ENCODE peak calls at places on chromosome 1, in nine cellular contexts. D is effector CD4-positive, alpha-beta T cell; W is adrenal gland; Z is GM13977; O is GDM1; B is T1000; V is NCI-H2171; H is erythroblast; M is stimulated activated CD4-positive, alpha-beta T cell treated with anti-CD3 and anti-CD28 coated beads, TNF-alpha, amount 100 ng/mL, for 4 hours. S is an unnamed sample.

GRCh38 chr1:60547821-60548220 is 474.3 kb upstream of the C1orf87 start:
- DNase-seq in W (no peak), M (no peak), O (no peak), Z (no peak), B (no peak), V (no peak), D (no peak), H (no peak), S (no peak)

GRCh38 chr1:23978825-23979224 is 1.3 kb downstream of the SRSF10 start:
- DNase-seq in M (no peak), H (peak; percentile 53), B (no peak), W (no peak), D (no peak), V (no peak), Z (peak; percentile 4), O (no peak), S (no peak)

GRCh38 chr1:181128592-181129497 is 40.3 kb downstream of the IER5 start:
- DNase-seq in B (no peak), Z (peak; percentile 56), M (no peak), V (peak; percentile 73), O (peak; percentile 62), D (no peak), H (no peak), W (no peak), S (peak; percentile 97)

GRCh38 chr1:79797487-79797886 is 791.0 kb upstream of the ADGRL4 start:
- DNase-seq in W (no peak), M (no peak), Z (no peak), D (no peak), H (no peak), B (no peak), V (no peak), O (no peak), S (no peak)

GRCh38 chr1:32736812-32737791 is 34.5 kb upstream of the SYNC start:
- DNase-seq in Z (no peak), W (peak; percentile 52), M (no peak), O (no peak), B (no peak), H (no peak), V (no peak), D (no peak), S (no peak)

GRCh38 chr1:172343246-172344099 is 77.0 kb upstream of the C1orf105 start:
- DNase-seq in W (no peak), V (no peak), D (no peak), M (no peak), O (no peak), Z (no peak), H (no peak), B (peak; percentile 20), S (no peak)

GRCh38 chr1:31750858-31751638 is 13.1 kb downstream of the ADGRB2 start:
- DNase-seq in W (no peak), M (no peak), O (no peak), Z (no peak), H (no peak), B (no peak), D (no peak), V (no peak), S (no peak)

GRCh38 chr1:115669002-115669673 is 27.4 kb downstream of the VANGL1 start:
- DNase-seq in D (no peak), O (peak; percentile 14), M (no peak), Z (no peak), V (no peak), W (no peak), B (peak; percentile 50), H (peak; percentile 11), S (no peak)

GRCh38 chr1:181551249-181551648 is 67.9 kb downstream of the CACNA1E start:
- DNase-seq in H (no peak), Z (no peak), V (no peak), B (no peak), M (no peak), W (no peak), O (no peak), D (no peak), S (peak; percentile 51)